ENCODE peak calls at places on chromosomes 6 and 20, in five cellular contexts. One of them, this sample, is unnamed. For H3K27me3 and H3K36me3, the result is how much of the 10 kb centered on the place peaks cover.

GRCh38 chr6:136365781-136366354 is 76.2 kb upstream of the BCLAF1 start:
- DNase-seq in heart right ventricle: peak
- DNase-seq in GM12878: no peak
- DNase-seq in BE2C: no peak
- DNase-seq in testis: peak
- DNase-seq in this sample: no peak

GRCh38 chr20:7708782-7709181 is 231.5 kb downstream of the HAO1 start:
- DNase-seq in heart right ventricle: no peak
- DNase-seq in BE2C: no peak
- DNase-seq in GM12878: no peak
- DNase-seq in testis: no peak
- DNase-seq in this sample: no peak

GRCh38 chr6:92892626-92893025 is 526.7 kb downstream of the EPHA7 start:
- DNase-seq in GM12878: no peak
- DNase-seq in testis: no peak
- DNase-seq in BE2C: no peak
- DNase-seq in heart right ventricle: no peak
- DNase-seq in this sample: no peak

GRCh38 chr6:149833651-149834050 is 30.5 kb downstream of the LRP11 start:
- DNase-seq in heart right ventricle: no peak
- DNase-seq in GM12878: no peak
- DNase-seq in BE2C: no peak
- DNase-seq in testis: no peak
- DNase-seq in this sample: no peak

GRCh38 chr20:41631826-41632225 is 13.6 kb upstream of the CHD6 start:
- DNase-seq in heart right ventricle: peak
- DNase-seq in GM12878: no peak
- DNase-seq in testis: no peak
- DNase-seq in BE2C: no peak
- DNase-seq in this sample: no peak

GRCh38 chr6:56491606-56492328 is 150.9 kb downstream of the DST start:
- DNase-seq in BE2C: peak
- DNase-seq in heart right ventricle: no peak
- DNase-seq in testis: no peak
- DNase-seq in GM12878: no peak
- DNase-seq in this sample: no peak

GRCh38 chr6:11322252-11322885 is 89.9 kb upstream of the NEDD9 start:
- DNase-seq in GM12878: no peak
- DNase-seq in testis: no peak
- DNase-seq in heart right ventricle: no peak
- DNase-seq in BE2C: no peak
- DNase-seq in this sample: no peak

GRCh38 chr6:110951986-110952794 is 6.3 kb upstream of the GTF3C6 start:
- DNase-seq in heart right ventricle: no peak
- DNase-seq in BE2C: no peak
- DNase-seq in testis: no peak
- DNase-seq in GM12878: no peak
- DNase-seq in this sample: no peak

GRCh38 chr6:7338031-7338430 is 25.0 kb upstream of the SSR1 start:
- DNase-seq in heart right ventricle: no peak
- DNase-seq in testis: no peak
- DNase-seq in BE2C: no peak
- DNase-seq in GM12878: no peak
- DNase-seq in this sample: no peak

GRCh38 chr20:47464380-47465101 is 37.1 kb upstream of the NCOA3 start:
- DNase-seq in BE2C: peak
- DNase-seq in testis: peak
- DNase-seq in GM12878: no peak
- DNase-seq in heart right ventricle: peak
- DNase-seq in this sample: no peak

GRCh38 chr20:382291-383115 is 1.9 kb downstream of the TRIB3 start:
- DNase-seq in GM12878: no peak
- DNase-seq in heart right ventricle: no peak
- DNase-seq in testis: no peak
- DNase-seq in BE2C: no peak
- DNase-seq in this sample: peak

GRCh38 chr20:20668639-20669038 is 43.8 kb downstream of the RALGAPA2 start:
- DNase-seq in BE2C: no peak
- DNase-seq in testis: no peak
- DNase-seq in heart right ventricle: no peak
- DNase-seq in GM12878: peak
- DNase-seq in this sample: no peak

GRCh38 chr20:4488407-4489339 is 233.0 kb upstream of the PRND start:
- DNase-seq in testis: no peak
- DNase-seq in GM12878: no peak
- DNase-seq in heart right ventricle: no peak
- DNase-seq in BE2C: no peak
- DNase-seq in this sample: no peak

GRCh38 chr20:21632031-21632430 is 73.4 kb upstream of the PAX1 start:
- DNase-seq in BE2C: no peak
- DNase-seq in testis: no peak
- DNase-seq in heart right ventricle: no peak
- DNase-seq in GM12878: no peak
- DNase-seq in this sample: no peak

GRCh38 chr6:92688328-92688727 is 731.0 kb downstream of the EPHA7 start:
- DNase-seq in heart right ventricle: no peak
- DNase-seq in BE2C: no peak
- DNase-seq in GM12878: peak
- DNase-seq in testis: no peak
- DNase-seq in this sample: no peak

GRCh38 chr6:149140137-149140909 is 177.2 kb upstream of the TAB2 start:
- DNase-seq in BE2C: no peak
- DNase-seq in GM12878: peak
- DNase-seq in heart right ventricle: no peak
- DNase-seq in testis: no peak
- DNase-seq in this sample: no peak

GRCh38 chr6:46219661-46220060 is 48.9 kb upstream of the ENPP5 start:
- DNase-seq in GM12878: no peak
- DNase-seq in BE2C: no peak
- DNase-seq in testis: no peak
- DNase-seq in heart right ventricle: no peak
- DNase-seq in this sample: no peak

GRCh38 chr20:62358171-62358719 is 8.9 kb downstream of the LAMA5 start:
- DNase-seq in testis: no peak
- DNase-seq in GM12878: no peak
- DNase-seq in BE2C: peak
- DNase-seq in heart right ventricle: peak
- DNase-seq in this sample: no peak
- H3K4me3 ChIP-seq in testis: no peak
- H3K4me3 ChIP-seq in GM12878: no peak
- H3K4me3 ChIP-seq in BE2C: no peak
- H3K4me3 ChIP-seq in heart right ventricle: peak
- H3K4me3 ChIP-seq in this sample: no peak

GRCh38 chr6:41641352-41641925 is 3.2 kb downstream of the MDFI start:
- DNase-seq in GM12878: no peak
- DNase-seq in BE2C: no peak
- DNase-seq in heart right ventricle: no peak
- DNase-seq in testis: no peak
- DNase-seq in this sample: no peak
- H3K27me3 ChIP-seq in GM12878: under half
- H3K27me3 ChIP-seq in BE2C: under half
- H3K27me3 ChIP-seq in heart right ventricle: under half
- H3K27me3 ChIP-seq in testis: under half
- H3K27me3 ChIP-seq in this sample: under half

GRCh38 chr6:5504078-5504477 is 242.8 kb downstream of the FARS2 start:
- DNase-seq in BE2C: no peak
- DNase-seq in GM12878: no peak
- DNase-seq in testis: no peak
- DNase-seq in heart right ventricle: no peak
- DNase-seq in this sample: no peak
- H3K36me3 ChIP-seq in BE2C: under half
- H3K36me3 ChIP-seq in GM12878: under half
- H3K36me3 ChIP-seq in testis: under half
- H3K36me3 ChIP-seq in heart right ventricle: under half
- H3K36me3 ChIP-seq in this sample: under half

GRCh38 chr6:38034269-38034914 is 214.9 kb downstream of the ZFAND3 start:
- DNase-seq in heart right ventricle: no peak
- DNase-seq in testis: no peak
- DNase-seq in GM12878: no peak
- DNase-seq in BE2C: no peak
- DNase-seq in this sample: no peak

GRCh38 chr6:38040254-38040653 is 220.7 kb downstream of the ZFAND3 start:
- DNase-seq in testis: no peak
- DNase-seq in BE2C: no peak
- DNase-seq in GM12878: no peak
- DNase-seq in heart right ventricle: no peak
- DNase-seq in this sample: no peak

GRCh38 chr6:38039497-38039896 is 220.0 kb downstream of the ZFAND3 start:
- DNase-seq in GM12878: no peak
- DNase-seq in heart right ventricle: no peak
- DNase-seq in BE2C: no peak
- DNase-seq in testis: no peak
- DNase-seq in this sample: no peak

GRCh38 chr6:38033442-38033982 is 214.0 kb downstream of the ZFAND3 start:
- DNase-seq in BE2C: no peak
- DNase-seq in testis: no peak
- DNase-seq in heart right ventricle: no peak
- DNase-seq in GM12878: no peak
- DNase-seq in this sample: no peak

GRCh38 chr6:38035478-38035877 is 216.0 kb downstream of the ZFAND3 start:
- DNase-seq in testis: no peak
- DNase-seq in heart right ventricle: no peak
- DNase-seq in BE2C: no peak
- DNase-seq in GM12878: no peak
- DNase-seq in this sample: no peak
- H3K4me3 ChIP-seq in testis: no peak
- H3K4me3 ChIP-seq in heart right ventricle: no peak
- H3K4me3 ChIP-seq in BE2C: no peak
- H3K4me3 ChIP-seq in GM12878: no peak
- H3K4me3 ChIP-seq in this sample: no peak

DNA sequence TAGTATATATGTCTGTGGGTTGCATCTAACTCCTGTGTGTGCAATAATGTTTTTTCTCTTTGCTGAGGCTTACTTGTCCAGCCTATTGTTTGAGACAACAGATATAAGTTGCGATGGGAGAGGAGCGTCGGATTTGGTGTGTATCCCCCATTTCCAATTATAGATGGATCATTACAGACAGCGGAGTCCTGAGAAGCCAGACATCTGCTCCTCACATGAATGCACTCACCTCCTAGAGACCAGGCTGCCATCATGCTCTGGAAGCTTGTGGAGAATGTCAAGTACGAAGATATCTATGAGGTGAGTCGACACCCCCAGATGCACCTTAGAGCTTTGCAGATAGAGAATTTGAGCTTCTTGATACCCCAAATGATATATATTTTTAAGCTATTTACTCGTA is at the start of gene TFAP2B:
- DNase-seq in testis: no peak
- DNase-seq in BE2C: peak
- DNase-seq in GM12878: no peak
- DNase-seq in heart right ventricle: no peak
- DNase-seq in this sample: no peak
- H3K27me3 ChIP-seq in testis: under half
- H3K27me3 ChIP-seq in BE2C: under half
- H3K27me3 ChIP-seq in GM12878: under half
- H3K27me3 ChIP-seq in heart right ventricle: half or more
- H3K27me3 ChIP-seq in this sample: half or more

DNA sequence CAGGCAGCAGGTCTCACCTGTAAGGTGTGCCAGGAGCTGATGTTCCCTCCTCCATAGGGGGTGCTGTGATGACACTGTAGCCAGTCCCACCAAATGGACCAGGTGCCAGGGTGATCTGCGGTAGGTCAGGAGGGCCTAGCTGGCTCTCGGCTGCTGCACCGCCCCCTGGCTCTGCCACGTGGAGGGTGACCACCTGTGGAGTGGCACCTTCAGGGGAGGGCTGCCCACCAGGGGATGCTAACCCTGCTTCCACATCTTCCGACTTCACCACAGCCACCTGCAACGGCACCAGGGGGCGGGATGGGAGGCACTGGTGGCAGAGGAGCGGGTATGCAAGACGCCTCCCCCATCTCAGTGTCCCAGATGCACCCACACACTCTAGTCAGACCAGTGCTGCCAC is 18.3 kb downstream of the ZNF335 start:
- DNase-seq in heart right ventricle: no peak
- DNase-seq in testis: no peak
- DNase-seq in GM12878: no peak
- DNase-seq in BE2C: no peak
- DNase-seq in this sample: no peak
- H3K36me3 ChIP-seq in heart right ventricle: under half
- H3K36me3 ChIP-seq in testis: under half
- H3K36me3 ChIP-seq in GM12878: under half
- H3K36me3 ChIP-seq in BE2C: half or more
- H3K36me3 ChIP-seq in this sample: under half

GRCh38 chr6:144343736-144344428 is 58.7 kb downstream of the UTRN start:
- DNase-seq in BE2C: no peak
- DNase-seq in testis: no peak
- DNase-seq in GM12878: peak
- DNase-seq in heart right ventricle: no peak
- DNase-seq in this sample: no peak

GRCh38 chr6:144345451-144345850 is 60.3 kb downstream of the UTRN start:
- DNase-seq in testis: no peak
- DNase-seq in GM12878: no peak
- DNase-seq in BE2C: no peak
- DNase-seq in heart right ventricle: no peak
- DNase-seq in this sample: no peak

GRCh38 chr6:144346719-144347446 is 61.7 kb downstream of the UTRN start:
- DNase-seq in testis: no peak
- DNase-seq in BE2C: no peak
- DNase-seq in heart right ventricle: no peak
- DNase-seq in GM12878: no peak
- DNase-seq in this sample: no peak

GRCh38 chr6:144341831-144342527 is 56.8 kb downstream of the UTRN start:
- DNase-seq in BE2C: no peak
- DNase-seq in GM12878: no peak
- DNase-seq in testis: no peak
- DNase-seq in heart right ventricle: no peak
- DNase-seq in this sample: no peak

GRCh38 chr6:144344651-144345050 is 59.5 kb downstream of the UTRN start:
- DNase-seq in BE2C: no peak
- DNase-seq in heart right ventricle: no peak
- DNase-seq in GM12878: no peak
- DNase-seq in testis: no peak
- DNase-seq in this sample: no peak
- H3K4me3 ChIP-seq in BE2C: no peak
- H3K4me3 ChIP-seq in heart right ventricle: peak
- H3K4me3 ChIP-seq in GM12878: peak
- H3K4me3 ChIP-seq in testis: no peak
- H3K4me3 ChIP-seq in this sample: no peak

GRCh38 chr6:10310826-10311225 is 104.0 kb downstream of the TFAP2A start:
- DNase-seq in BE2C: no peak
- DNase-seq in testis: no peak
- DNase-seq in GM12878: no peak
- DNase-seq in heart right ventricle: no peak
- DNase-seq in this sample: no peak
- H3K27me3 ChIP-seq in BE2C: under half
- H3K27me3 ChIP-seq in testis: under half
- H3K27me3 ChIP-seq in GM12878: under half
- H3K27me3 ChIP-seq in heart right ventricle: under half
- H3K27me3 ChIP-seq in this sample: under half